ENCODE peak calls at places on chromosomes 3 and 15, in four cellular contexts. I, O, B and J are unnamed samples.

GRCh38 chr3:42099020-42099765 is 8.0 kb downstream of the TRAK1 start:
- DNase-seq in O (no peak), I (no peak), B (no peak), J (no peak)

GRCh38 chr3:78940128-78940527 is 827.7 kb downstream of the ROBO1 start:
- DNase-seq in O (no peak), I (no peak), B (no peak), J (no peak)

GRCh38 chr3:194777729-194778128 is 92.0 kb downstream of the FAM43A start:
- DNase-seq in B (no peak), I (no peak), O (no peak), J (no peak)

GRCh38 chr3:17747184-17747889 is 4.9 kb upstream of the TBC1D5 start:
- DNase-seq in O (no peak), B (no peak), I (no peak), J (no peak)

GRCh38 chr15:38658431-38658830 is 93.8 kb upstream of the RASGRP1 start:
- DNase-seq in B (no peak), O (no peak), I (no peak), J (no peak)

GRCh38 chr3:71779674-71780377 is 5.1 kb downstream of the PROK2 start:
- DNase-seq in B (no peak), I (no peak), O (no peak), J (no peak)

GRCh38 chr3:42984701-42985100 is 5.6 kb downstream of the GASK1A start:
- DNase-seq in I (no peak), B (no peak), O (no peak), J (no peak)

GRCh38 chr3:107217161-107217560 is 160.1 kb upstream of the CCDC54 start:
- DNase-seq in B (no peak), O (no peak), I (no peak), J (no peak)

GRCh38 chr3:108117245-108117644 is 26.4 kb upstream of the CD47 start:
- DNase-seq in O (no peak), B (no peak), I (no peak), J (no peak)

GRCh38 chr3:153138267-153139210 is 23.5 kb upstream of the RAP2B start:
- DNase-seq in B (no peak), O (peak; percentile 22), I (peak; percentile 83), J (no peak)

GRCh38 chr15:70193734-70194133 is 96.0 kb upstream of the TLE3 start:
- DNase-seq in O (no peak), I (no peak), B (no peak), J (no peak)

GRCh38 chr3:171788546-171789351 is 21.5 kb downstream of the PLD1 start:
- DNase-seq in B (no peak), O (no peak), I (no peak), J (no peak)

GRCh38 chr15:85316244-85316934 is 64.0 kb upstream of the AKAP13 start:
- DNase-seq in I (no peak), O (peak; percentile 34), B (no peak), J (no peak)

GRCh38 chr3:43379343-43379742 is 93.0 kb downstream of the SNRK start:
- DNase-seq in B (no peak), I (no peak), O (no peak), J (no peak)

GRCh38 chr15:33735637-33736247 is 232.6 kb upstream of the CHRM5 start:
- DNase-seq in I (peak; percentile 13), O (no peak), B (no peak), J (no peak)

GRCh38 chr3:28050895-28051294 is 190.5 kb upstream of the CMC1 start:
- DNase-seq in I (no peak), O (peak; percentile 20), B (no peak), J (no peak)

GRCh38 chr3:99256788-99257187 is 355.3 kb upstream of the DCBLD2 start:
- DNase-seq in B (no peak), O (no peak), I (no peak), J (no peak)